ENCODE peak calls at places on chromosome 11, in four cellular contexts. One of them, this sample, is unnamed. For H3K27me3, the result is how much of the 10 kb centered on the place peaks cover.

GRCh38 chr11:116840224-116840745 is 2.9 kb upstream of the APOA1 start:
- DNase-seq in upper lobe of left lung: no peak
- DNase-seq in heart right ventricle: no peak
- DNase-seq in brain microvascular endothelial cell: no peak
- DNase-seq in this sample: no peak

GRCh38 chr11:76334826-76335389 is 46.0 kb downstream of the THAP12 start:
- DNase-seq in upper lobe of left lung: no peak
- DNase-seq in heart right ventricle: no peak
- DNase-seq in brain microvascular endothelial cell: no peak
- DNase-seq in this sample: no peak

GRCh38 chr11:64743591-64744543 is at the start of gene RASGRP2:
- DNase-seq in upper lobe of left lung: peak
- DNase-seq in heart right ventricle: peak
- DNase-seq in brain microvascular endothelial cell: no peak
- DNase-seq in this sample: no peak

GRCh38 chr11:32432565-32433248 is 2.6 kb downstream of the WT1 start:
- DNase-seq in upper lobe of left lung: no peak
- DNase-seq in heart right ventricle: no peak
- DNase-seq in brain microvascular endothelial cell: no peak
- DNase-seq in this sample: no peak

GRCh38 chr11:46345881-46346484 is 1.3 kb upstream of the DGKZ start:
- DNase-seq in upper lobe of left lung: no peak
- DNase-seq in heart right ventricle: no peak
- DNase-seq in brain microvascular endothelial cell: no peak
- DNase-seq in this sample: no peak

GRCh38 chr11:118305726-118306125 is 1.2 kb downstream of the CD3E start:
- DNase-seq in upper lobe of left lung: no peak
- DNase-seq in heart right ventricle: no peak
- DNase-seq in brain microvascular endothelial cell: no peak
- DNase-seq in this sample: no peak

GRCh38 chr11:123560001-123560400 is 94.4 kb downstream of the SCN3B start:
- DNase-seq in upper lobe of left lung: peak
- DNase-seq in heart right ventricle: peak
- DNase-seq in brain microvascular endothelial cell: peak
- DNase-seq in this sample: no peak

GRCh38 chr11:99098751-99099150 is 78.0 kb downstream of the CNTN5 start:
- DNase-seq in upper lobe of left lung: no peak
- DNase-seq in heart right ventricle: no peak
- DNase-seq in brain microvascular endothelial cell: no peak
- DNase-seq in this sample: no peak

GRCh38 chr11:11320820-11321219 is 32.2 kb downstream of the CSNK2A3 start:
- DNase-seq in upper lobe of left lung: no peak
- DNase-seq in heart right ventricle: no peak
- DNase-seq in brain microvascular endothelial cell: no peak
- DNase-seq in this sample: no peak

GRCh38 chr11:123188508-123189165 is 6.4 kb downstream of the CLMP start:
- DNase-seq in upper lobe of left lung: no peak
- DNase-seq in heart right ventricle: no peak
- DNase-seq in brain microvascular endothelial cell: peak
- DNase-seq in this sample: no peak

GRCh38 chr11:122742350-122742749 is 86.8 kb downstream of the UBASH3B start:
- DNase-seq in upper lobe of left lung: no peak
- DNase-seq in heart right ventricle: no peak
- DNase-seq in brain microvascular endothelial cell: no peak
- DNase-seq in this sample: no peak

GRCh38 chr11:126465573-126466287 is 110.2 kb downstream of the ST3GAL4 start:
- DNase-seq in upper lobe of left lung: no peak
- DNase-seq in heart right ventricle: no peak
- DNase-seq in brain microvascular endothelial cell: no peak
- DNase-seq in this sample: no peak

DNA sequence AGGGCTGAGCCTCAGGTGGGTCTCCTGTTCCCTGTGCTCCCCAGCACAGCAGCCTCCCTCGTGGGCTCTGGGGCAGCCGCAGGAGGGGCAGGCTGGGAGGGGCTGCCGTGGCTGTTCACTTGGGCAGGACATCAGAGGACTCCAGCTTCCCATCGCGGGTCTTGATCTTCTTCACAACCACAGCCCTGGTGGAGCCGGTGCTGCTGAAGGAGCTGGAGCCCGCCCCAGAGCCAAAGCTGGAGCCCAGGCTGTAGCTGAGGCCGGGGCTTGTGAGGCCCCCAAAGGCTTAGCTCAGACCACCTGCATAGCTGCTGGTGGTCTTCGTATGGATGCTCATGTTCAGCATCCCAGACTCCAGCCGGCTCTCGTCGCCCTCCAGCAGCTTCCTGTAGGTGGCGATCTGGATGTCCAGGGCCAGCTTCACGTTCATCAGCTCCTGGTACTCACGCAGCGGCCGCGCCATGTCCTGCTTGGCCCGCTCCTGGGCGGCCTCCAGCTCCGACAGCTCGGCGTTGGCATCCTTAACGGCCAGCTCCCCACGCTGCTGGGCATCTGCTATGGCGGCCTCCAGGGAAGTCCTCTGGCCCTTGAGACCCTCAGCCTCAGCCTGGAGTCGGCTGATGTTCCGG is 126.1 kb downstream of the NECTIN1 start:
- DNase-seq in upper lobe of left lung: peak
- DNase-seq in heart right ventricle: no peak
- DNase-seq in brain microvascular endothelial cell: no peak
- DNase-seq in this sample: no peak
- TF ChIP-seq CTCF in upper lobe of left lung: no peak
- TF ChIP-seq CTCF in heart right ventricle: no peak
- TF ChIP-seq CTCF in brain microvascular endothelial cell: peak
- TF ChIP-seq CTCF in this sample: no peak

GRCh38 chr11:105486929-105487328 is 122.9 kb upstream of the GRIA4 start:
- DNase-seq in upper lobe of left lung: peak
- DNase-seq in heart right ventricle: no peak
- DNase-seq in brain microvascular endothelial cell: no peak
- DNase-seq in this sample: no peak

GRCh38 chr11:105490333-105490732 is 119.5 kb upstream of the GRIA4 start:
- DNase-seq in upper lobe of left lung: no peak
- DNase-seq in heart right ventricle: no peak
- DNase-seq in brain microvascular endothelial cell: no peak
- DNase-seq in this sample: no peak

DNA sequence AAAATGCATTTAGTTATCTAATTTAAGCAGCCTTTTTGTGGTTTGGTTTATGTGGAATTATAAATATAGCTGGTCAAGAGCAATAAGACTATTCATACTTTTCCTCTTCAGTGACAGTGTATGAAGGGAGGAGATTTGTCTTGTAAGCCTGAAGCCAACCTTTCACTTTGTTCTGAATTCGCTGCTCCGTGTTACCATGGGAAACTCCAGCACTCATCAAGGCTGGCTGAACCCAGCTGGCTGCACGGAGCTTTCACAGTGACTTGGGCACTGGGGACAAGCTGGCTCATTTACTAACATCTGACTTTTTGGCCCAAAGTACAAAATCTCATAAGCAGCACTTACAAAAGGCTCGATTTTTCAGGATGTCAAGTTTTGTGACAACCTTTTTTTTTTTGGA is 120.4 kb upstream of the GRIA4 start:
- DNase-seq in upper lobe of left lung: no peak
- DNase-seq in heart right ventricle: no peak
- DNase-seq in brain microvascular endothelial cell: no peak
- DNase-seq in this sample: no peak
- H3K4me3 ChIP-seq in upper lobe of left lung: no peak
- H3K4me3 ChIP-seq in heart right ventricle: no peak
- H3K4me3 ChIP-seq in brain microvascular endothelial cell: no peak
- H3K4me3 ChIP-seq in this sample: no peak

GRCh38 chr11:27696961-27697360 is 3.3 kb downstream of the BDNF start:
- DNase-seq in upper lobe of left lung: no peak
- DNase-seq in heart right ventricle: no peak
- DNase-seq in brain microvascular endothelial cell: no peak
- DNase-seq in this sample: no peak

GRCh38 chr11:27697679-27698275 is 2.5 kb downstream of the BDNF start:
- DNase-seq in upper lobe of left lung: no peak
- DNase-seq in heart right ventricle: no peak
- DNase-seq in brain microvascular endothelial cell: no peak
- DNase-seq in this sample: no peak

GRCh38 chr11:27694992-27695391 is 5.3 kb downstream of the BDNF start:
- DNase-seq in upper lobe of left lung: no peak
- DNase-seq in heart right ventricle: no peak
- DNase-seq in brain microvascular endothelial cell: no peak
- DNase-seq in this sample: no peak

GRCh38 chr11:27693398-27693797 is 6.9 kb downstream of the BDNF start:
- DNase-seq in upper lobe of left lung: no peak
- DNase-seq in heart right ventricle: no peak
- DNase-seq in brain microvascular endothelial cell: no peak
- DNase-seq in this sample: no peak

DNA sequence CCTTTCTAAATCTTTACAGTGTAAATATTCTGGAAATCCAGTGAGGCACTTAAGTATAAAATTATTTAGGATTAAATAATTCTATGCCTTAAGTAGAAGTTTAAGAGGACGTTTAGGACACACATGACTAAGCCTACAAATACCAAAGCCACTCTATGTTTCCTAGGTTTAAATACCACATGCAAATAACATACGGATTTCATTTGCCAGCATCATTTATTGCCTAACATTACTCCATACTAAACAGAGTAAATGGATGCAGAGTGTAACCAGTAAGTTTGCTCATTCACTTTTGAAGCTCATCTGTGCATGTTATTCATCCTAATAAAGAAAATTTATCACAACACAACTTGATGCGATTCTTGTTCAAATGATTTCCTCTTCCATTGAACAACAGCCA is 4.1 kb downstream of the BDNF start:
- DNase-seq in upper lobe of left lung: no peak
- DNase-seq in heart right ventricle: no peak
- DNase-seq in brain microvascular endothelial cell: no peak
- DNase-seq in this sample: no peak
- H3K27me3 ChIP-seq in upper lobe of left lung: under half
- H3K27me3 ChIP-seq in heart right ventricle: under half
- H3K27me3 ChIP-seq in brain microvascular endothelial cell: under half
- H3K27me3 ChIP-seq in this sample: under half

GRCh38 chr11:100805509-100806199 is 118.6 kb downstream of the ARHGAP42 start:
- DNase-seq in upper lobe of left lung: no peak
- DNase-seq in heart right ventricle: no peak
- DNase-seq in brain microvascular endothelial cell: no peak
- DNase-seq in this sample: no peak

GRCh38 chr11:100800202-100800601 is 113.1 kb downstream of the ARHGAP42 start:
- DNase-seq in upper lobe of left lung: no peak
- DNase-seq in heart right ventricle: no peak
- DNase-seq in brain microvascular endothelial cell: no peak
- DNase-seq in this sample: no peak

GRCh38 chr11:100799445-100799844 is 112.4 kb downstream of the ARHGAP42 start:
- DNase-seq in upper lobe of left lung: no peak
- DNase-seq in heart right ventricle: no peak
- DNase-seq in brain microvascular endothelial cell: no peak
- DNase-seq in this sample: no peak

GRCh38 chr11:100801225-100801999 is 114.3 kb downstream of the ARHGAP42 start:
- DNase-seq in upper lobe of left lung: no peak
- DNase-seq in heart right ventricle: no peak
- DNase-seq in brain microvascular endothelial cell: no peak
- DNase-seq in this sample: no peak
- TF ChIP-seq CTCF in upper lobe of left lung: no peak
- TF ChIP-seq CTCF in heart right ventricle: no peak
- TF ChIP-seq CTCF in brain microvascular endothelial cell: no peak
- TF ChIP-seq CTCF in this sample: no peak

GRCh38 chr11:1873048-1873812 is 18.5 kb downstream of the PRR33 start:
- DNase-seq in upper lobe of left lung: peak
- DNase-seq in heart right ventricle: peak
- DNase-seq in brain microvascular endothelial cell: no peak
- DNase-seq in this sample: peak

GRCh38 chr11:1870721-1871466 is 18.0 kb downstream of the LSP1 start:
- DNase-seq in upper lobe of left lung: peak
- DNase-seq in heart right ventricle: peak
- DNase-seq in brain microvascular endothelial cell: no peak
- DNase-seq in this sample: no peak

GRCh38 chr11:1870326-1870696 is 17.4 kb downstream of the LSP1 start:
- DNase-seq in upper lobe of left lung: peak
- DNase-seq in heart right ventricle: peak
- DNase-seq in brain microvascular endothelial cell: no peak
- DNase-seq in this sample: no peak

GRCh38 chr11:1871531-1871930 is 18.6 kb downstream of the LSP1 start:
- DNase-seq in upper lobe of left lung: peak
- DNase-seq in heart right ventricle: peak
- DNase-seq in brain microvascular endothelial cell: no peak
- DNase-seq in this sample: no peak

GRCh38 chr11:1872267-1872985 is 19.3 kb downstream of the PRR33 start:
- DNase-seq in upper lobe of left lung: peak
- DNase-seq in heart right ventricle: peak
- DNase-seq in brain microvascular endothelial cell: no peak
- DNase-seq in this sample: no peak
- H3K4me3 ChIP-seq in upper lobe of left lung: no peak
- H3K4me3 ChIP-seq in heart right ventricle: peak
- H3K4me3 ChIP-seq in brain microvascular endothelial cell: no peak
- H3K4me3 ChIP-seq in this sample: no peak

GRCh38 chr11:72587696-72588095 is 86.5 kb downstream of the PDE2A start:
- DNase-seq in upper lobe of left lung: no peak
- DNase-seq in heart right ventricle: no peak
- DNase-seq in brain microvascular endothelial cell: no peak
- DNase-seq in this sample: no peak
- H3K27me3 ChIP-seq in upper lobe of left lung: under half
- H3K27me3 ChIP-seq in heart right ventricle: under half
- H3K27me3 ChIP-seq in brain microvascular endothelial cell: under half
- H3K27me3 ChIP-seq in this sample: half or more